ENCODE peak calls at places on chromosomes 6 and 20, in six cellular contexts. K is HT-29, N is nucleus accumbens, H is T-helper 2 cell, J is hepatocyte, T is HS-5. D is an unnamed sample.

GRCh38 chr6:111663232-111663631 is 57.6 kb upstream of the TRAF3IP2 start:
- DNase-seq in K (no peak), N (peak), H (no peak), J (no peak), T (no peak), D (peak)

GRCh38 chr6:43436577-43437282 is 9.4 kb downstream of the ABCC10 start:
- DNase-seq in K (peak), N (no peak), H (no peak), J (peak), T (peak), D (no peak)

GRCh38 chr20:61639200-61639599 is 387.1 kb downstream of the CDH4 start:
- DNase-seq in K (no peak), N (no peak), H (no peak), J (no peak), T (peak), D (no peak)

GRCh38 chr20:57821930-57822329 is 112.1 kb upstream of the PMEPA1 start:
- DNase-seq in K (no peak), N (no peak), H (no peak), J (no peak), T (no peak), D (no peak)

GRCh38 chr6:69729870-69730449 is 66.8 kb downstream of the LMBRD1 start:
- DNase-seq in K (peak), N (no peak), H (no peak), J (no peak), T (no peak), D (no peak)

GRCh38 chr20:6086868-6087267 is 33.0 kb upstream of the LRRN4 start:
- DNase-seq in K (no peak), N (no peak), H (no peak), J (no peak), T (no peak), D (no peak)

GRCh38 chr6:169692516-169692915 is 9.3 kb downstream of the WDR27 start:
- DNase-seq in K (no peak), N (no peak), H (no peak), J (no peak), T (no peak), D (no peak)

GRCh38 chr20:5136096-5136495 is 9.3 kb downstream of the CDS2 start:
- DNase-seq in K (no peak), N (no peak), H (no peak), J (no peak), T (no peak), D (no peak)

GRCh38 chr20:59354460-59354859 is 54.0 kb downstream of the EDN3 start:
- DNase-seq in K (no peak), N (no peak), H (no peak), J (no peak), T (no peak), D (no peak)

GRCh38 chr6:1263039-1263849 is 48.7 kb upstream of the FOXQ1 start:
- DNase-seq in K (peak), N (no peak), H (no peak), J (peak), T (no peak), D (no peak)

GRCh38 chr6:63576147-63576772 is 4.0 kb downstream of the LOC128125822 start:
- DNase-seq in K (no peak), N (no peak), H (no peak), J (no peak), T (no peak), D (no peak)

GRCh38 chr20:26315054-26315453 is 618.4 kb upstream of the ZNF337 start:
- DNase-seq in K (no peak), N (no peak), H (no peak), J (no peak), T (no peak), D (no peak)

GRCh38 chr6:157860505-157860991 is 37.5 kb downstream of the SNX9 start:
- DNase-seq in K (no peak), N (no peak), H (peak), J (no peak), T (no peak), D (no peak)

GRCh38 chr20:63139369-63139768 is 76.6 kb downstream of the YTHDF1 start:
- DNase-seq in K (no peak), N (no peak), H (no peak), J (no peak), T (no peak), D (no peak)

GRCh38 chr20:46282669-46283068 is 25.6 kb downstream of the CDH22 start:
- DNase-seq in K (no peak), N (no peak), H (no peak), J (no peak), T (no peak), D (no peak)

GRCh38 chr20:11917663-11918062 is at the start of gene BTBD3:
- DNase-seq in K (peak), N (peak), H (no peak), J (peak), T (no peak), D (peak)

GRCh38 chr6:71236926-71237425 is 51.6 kb upstream of the OGFRL1 start:
- DNase-seq in K (no peak), N (no peak), H (no peak), J (no peak), T (no peak), D (no peak)

GRCh38 chr6:131954775-131955107 is 3.6 kb upstream of the CCN2 start:
- DNase-seq in K (peak), N (no peak), H (no peak), J (peak), T (peak), D (no peak)

GRCh38 chr20:53157443-53158408 is 185.6 kb downstream of the TSHZ2 start:
- DNase-seq in K (peak), N (no peak), H (peak), J (peak), T (peak), D (no peak)

GRCh38 chr20:36745927-36746659 is at the start of gene NDRG3:
- DNase-seq in K (peak), N (peak), H (peak), J (peak), T (peak), D (peak)

GRCh38 chr6:64014581-64014980 is 379.0 kb downstream of the PHF3 start:
- DNase-seq in K (no peak), N (no peak), H (no peak), J (no peak), T (no peak), D (no peak)

GRCh38 chr20:23857954-23858565 is 21.5 kb downstream of the CST5 start:
- DNase-seq in K (no peak), N (no peak), H (no peak), J (no peak), T (no peak), D (no peak)

D was measured in anterior cingulate cortex.